ENCODE peak calls at places on chromosomes 11 and 22, in ten cellular contexts. G, Z, E, N, O, Q, B, Y, V and K are unnamed samples. For H3K36me3, the result is how much of the 10 kb centered on the place peaks cover.

GRCh38 chr22:24994070-24994763 is 41.7 kb downstream of the KIAA1671 start:
- DNase-seq in V (peak), Y (no peak), Q (peak), G (peak), O (peak), B (no peak), N (peak), Z (no peak), E (no peak), K (no peak)

GRCh38 chr22:29493636-29494035 is 13.6 kb downstream of the NEFH start:
- DNase-seq in Q (no peak), Y (no peak), Z (no peak), O (no peak), G (no peak), B (no peak), E (no peak), V (no peak), N (no peak), K (no peak)

GRCh38 chr22:17910561-17911311 is 113.6 kb downstream of the MICAL3 start:
- DNase-seq in B (peak), N (peak), Y (peak), G (peak), Q (no peak), Z (peak), O (no peak), E (peak), V (peak), K (no peak)

GRCh38 chr22:41431656-41432055 is 14.9 kb downstream of the TOB2 start:
- DNase-seq in Z (no peak), E (no peak), G (no peak), O (no peak), Q (no peak), V (no peak), B (no peak), Y (no peak), N (no peak), K (no peak)

GRCh38 chr11:1205121-1205986 is 17.5 kb upstream of the MUC5B start:
- DNase-seq in Z (peak), G (no peak), E (peak), O (peak), V (no peak), B (peak), Q (no peak), N (no peak), Y (peak), K (peak)

GRCh38 chr22:23817146-23817545 is 21.7 kb downstream of the DERL3 start:
- DNase-seq in O (no peak), N (no peak), Q (no peak), Z (no peak), Y (no peak), E (no peak), B (peak), G (no peak), V (no peak), K (no peak)

GRCh38 chr11:83326326-83326725 is 40.2 kb upstream of the CCDC90B start:
- DNase-seq in G (no peak), Q (no peak), B (no peak), O (no peak), V (no peak), N (no peak), Y (no peak), E (no peak), Z (no peak), K (no peak)

GRCh38 chr11:18775492-18776292 is 15.9 kb downstream of the PTPN5 start:
- DNase-seq in E (peak), Q (peak), O (peak), G (peak), V (peak), Z (peak), B (peak), Y (no peak), N (no peak), K (no peak)

GRCh38 chr11:77180346-77180745 is 52.3 kb downstream of the MYO7A start:
- DNase-seq in O (no peak), V (no peak), G (no peak), Z (no peak), N (no peak), Q (no peak), E (no peak), B (peak), Y (no peak), K (no peak)

GRCh38 chr11:115502636-115503082 is 1.6 kb downstream of the CADM1 start:
- DNase-seq in Q (no peak), Z (peak), N (no peak), O (no peak), E (no peak), V (no peak), G (no peak), Y (no peak), B (no peak), K (no peak)

GRCh38 chr11:104333977-104334376 is 170.0 kb upstream of the PDGFD start:
- DNase-seq in G (peak), Q (no peak), V (no peak), N (no peak), E (no peak), O (no peak), Y (no peak), Z (no peak), B (no peak), K (no peak)
- TF ChIP-seq CTCF in G (peak), Q (no peak), V (peak), N (peak), E (peak), O (no peak), Y (no peak), Z (no peak), B (peak), K (peak)

DNA sequence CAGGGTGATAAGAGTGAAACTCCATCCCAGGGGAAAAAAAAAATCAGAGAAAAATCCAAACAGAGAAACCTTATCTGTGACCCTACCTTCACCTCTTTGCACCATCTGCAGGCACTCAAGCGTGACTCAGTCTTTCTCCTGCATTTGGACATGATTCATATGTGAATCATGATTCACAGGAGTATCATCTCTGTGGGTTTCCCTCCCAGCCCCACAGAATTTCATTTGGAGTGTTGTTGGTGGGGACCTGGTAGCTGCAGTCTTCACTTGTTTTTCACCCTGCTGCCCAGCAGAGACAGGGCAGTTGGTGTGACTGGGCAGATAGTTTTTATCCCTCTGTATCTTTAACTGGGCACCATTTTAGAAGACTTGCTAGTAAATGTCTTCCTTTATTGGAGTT is 75.7 kb downstream of the DEPDC5 start:
- DNase-seq in G (peak), B (no peak), N (peak), E (peak), Q (no peak), O (no peak), V (no peak), Z (no peak), Y (no peak), K (peak)
- H3K36me3 ChIP-seq in G (under half), B (under half), N (under half), E (under half), Q (half or more), O (under half), V (under half), Z (under half), Y (under half), K (under half)

GRCh38 chr11:46215208-46215931 is 62.1 kb upstream of the CREB3L1 start:
- DNase-seq in Z (no peak), Q (no peak), E (no peak), O (no peak), G (no peak), Y (no peak), B (no peak), N (no peak), V (no peak), K (no peak)
- H3K4me3 ChIP-seq in Z (no peak), Q (no peak), E (no peak), O (peak), G (no peak), Y (no peak), B (no peak), N (no peak), V (no peak), K (no peak)

DNA sequence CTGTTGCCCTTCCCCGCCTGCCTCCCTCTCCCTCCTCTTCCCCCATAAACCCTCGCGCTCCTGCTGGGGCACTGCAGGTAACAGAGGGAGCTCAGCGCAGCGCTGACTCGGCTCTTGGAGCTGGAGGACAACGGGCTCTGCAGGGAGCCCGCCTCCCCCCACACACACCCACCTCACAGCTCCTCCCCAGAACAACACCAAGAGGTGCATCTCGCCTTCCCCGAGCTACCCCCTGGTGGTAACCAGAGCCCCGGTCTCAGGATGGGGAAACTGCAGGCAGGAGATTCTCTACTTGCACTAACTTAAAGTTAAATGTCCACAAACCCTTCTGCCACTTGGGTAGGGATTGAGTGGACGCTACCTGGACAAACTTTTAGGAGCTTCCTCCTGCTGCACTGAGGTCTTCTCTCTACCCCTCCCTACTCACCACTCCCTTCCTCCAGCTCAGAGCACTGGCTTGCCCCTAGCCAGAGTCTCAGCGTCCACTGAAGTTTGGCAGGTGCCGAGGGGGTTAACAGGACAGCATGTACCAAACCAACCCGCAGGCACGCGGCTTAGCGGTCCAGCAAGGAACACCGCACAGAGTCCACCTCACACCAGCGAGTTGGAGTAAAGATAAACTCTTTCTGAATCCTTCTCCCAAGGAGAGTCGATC is 4.0 kb upstream of the SCN4B start:
- DNase-seq in E (peak), G (peak), B (no peak), N (no peak), V (no peak), Y (no peak), Q (no peak), O (no peak), Z (no peak), K (no peak)
- TF ChIP-seq CTCF in E (no peak), G (peak), B (no peak), N (no peak), V (peak), Y (no peak), Q (no peak), O (no peak), Z (no peak), K (no peak)

GRCh38 chr11:72705442-72706365 is 31.5 kb upstream of the PDE2A start:
- DNase-seq in G (no peak), Y (no peak), Q (no peak), N (no peak), B (peak), O (no peak), V (no peak), Z (no peak), E (no peak), K (no peak)
- H3K36me3 ChIP-seq in G (under half), Y (under half), Q (half or more), N (under half), B (under half), O (under half), V (under half), Z (under half), E (under half), K (half or more)

GRCh38 chr11:26777276-26777939 is 55.5 kb upstream of the SLC5A12 start:
- DNase-seq in V (no peak), B (no peak), E (no peak), G (no peak), Q (no peak), N (no peak), O (no peak), Y (no peak), Z (no peak), K (no peak)
- H3K4me3 ChIP-seq in V (no peak), B (peak), E (no peak), G (no peak), Q (no peak), N (no peak), O (no peak), Y (no peak), Z (no peak), K (no peak)